ENCODE peak calls at places on chromosomes 3 and 15, in nine cellular contexts. X is fibroblast of lung, Z is PC-9, O is thoracic aorta, M is breast epithelium, C is AG09319, T is WTC11, L is stomach, K is hepatocyte. I is an unnamed sample.

GRCh38 chr3:171981271-171981605 is 58.1 kb upstream of the FNDC3B start:
- DNase-seq in X (no peak), Z (no peak), O (no peak), M (no peak), C (no peak), T (no peak), L (no peak), K (no peak), I (no peak)

GRCh38 chr3:14799146-14799545 is 19.6 kb upstream of the FGD5 start:
- DNase-seq in X (no peak), Z (no peak), O (no peak), M (no peak), C (no peak), T (no peak), L (no peak), K (no peak), I (no peak)

GRCh38 chr3:29176501-29176900 is 104.4 kb upstream of the RBMS3 start:
- DNase-seq in X (no peak), Z (no peak), O (no peak), M (no peak), C (no peak), T (no peak), L (no peak), K (no peak), I (no peak)

GRCh38 chr3:122628567-122628966 is 51.1 kb downstream of the PARP15 start:
- DNase-seq in X (peak; percentile 22), Z (peak; percentile 37), O (no peak), M (no peak), C (no peak), T (no peak), L (no peak), K (no peak), I (no peak)

GRCh38 chr15:88835119-88835518 is 31.9 kb downstream of the ACAN start:
- DNase-seq in X (no peak), Z (no peak), O (no peak), M (no peak), C (no peak), T (no peak), L (no peak), K (no peak), I (no peak)

GRCh38 chr3:40267940-40268707 is 41.4 kb upstream of the EIF1B start:
- DNase-seq in X (peak; percentile 3), Z (no peak), O (no peak), M (no peak), C (peak; percentile 12), T (no peak), L (no peak), K (peak; percentile 35), I (no peak)

GRCh38 chr3:159502986-159503385 is 485.6 kb upstream of the IL12A start:
- DNase-seq in X (no peak), Z (no peak), O (no peak), M (no peak), C (no peak), T (no peak), L (no peak), K (no peak), I (no peak)

GRCh38 chr15:25936004-25936403 is 72.9 kb upstream of the ATP10A start:
- DNase-seq in X (no peak), Z (no peak), O (no peak), M (no peak), C (no peak), T (no peak), L (no peak), K (no peak), I (no peak)

GRCh38 chr3:70824785-70825184 is 512.3 kb upstream of the MDFIC2 start:
- DNase-seq in X (peak; percentile 97), Z (no peak), O (no peak), M (no peak), C (no peak), T (no peak), L (no peak), K (no peak), I (no peak)

GRCh38 chr3:57029924-57030323 is 30.5 kb upstream of the SPATA12 start:
- DNase-seq in X (no peak), Z (no peak), O (no peak), M (no peak), C (no peak), T (no peak), L (no peak), K (no peak), I (no peak)

GRCh38 chr3:131591394-131591990 is 88.7 kb upstream of the MRPL3 start:
- DNase-seq in X (peak; percentile 58), Z (no peak), O (no peak), M (no peak), C (no peak), T (no peak), L (no peak), K (peak; percentile 68), I (no peak)

GRCh38 chr15:69979269-69979668 is 118.4 kb downstream of the TLE3 start:
- DNase-seq in X (peak; percentile 1), Z (no peak), O (no peak), M (no peak), C (no peak), T (peak; percentile 21), L (no peak), K (no peak), I (no peak)

GRCh38 chr3:45055032-45055410 is 28.9 kb downstream of the CLEC3B start:
- DNase-seq in X (peak; percentile 87), Z (peak; percentile 78), O (no peak), M (no peak), C (peak; percentile 43), T (no peak), L (no peak), K (no peak), I (no peak)

DNA sequence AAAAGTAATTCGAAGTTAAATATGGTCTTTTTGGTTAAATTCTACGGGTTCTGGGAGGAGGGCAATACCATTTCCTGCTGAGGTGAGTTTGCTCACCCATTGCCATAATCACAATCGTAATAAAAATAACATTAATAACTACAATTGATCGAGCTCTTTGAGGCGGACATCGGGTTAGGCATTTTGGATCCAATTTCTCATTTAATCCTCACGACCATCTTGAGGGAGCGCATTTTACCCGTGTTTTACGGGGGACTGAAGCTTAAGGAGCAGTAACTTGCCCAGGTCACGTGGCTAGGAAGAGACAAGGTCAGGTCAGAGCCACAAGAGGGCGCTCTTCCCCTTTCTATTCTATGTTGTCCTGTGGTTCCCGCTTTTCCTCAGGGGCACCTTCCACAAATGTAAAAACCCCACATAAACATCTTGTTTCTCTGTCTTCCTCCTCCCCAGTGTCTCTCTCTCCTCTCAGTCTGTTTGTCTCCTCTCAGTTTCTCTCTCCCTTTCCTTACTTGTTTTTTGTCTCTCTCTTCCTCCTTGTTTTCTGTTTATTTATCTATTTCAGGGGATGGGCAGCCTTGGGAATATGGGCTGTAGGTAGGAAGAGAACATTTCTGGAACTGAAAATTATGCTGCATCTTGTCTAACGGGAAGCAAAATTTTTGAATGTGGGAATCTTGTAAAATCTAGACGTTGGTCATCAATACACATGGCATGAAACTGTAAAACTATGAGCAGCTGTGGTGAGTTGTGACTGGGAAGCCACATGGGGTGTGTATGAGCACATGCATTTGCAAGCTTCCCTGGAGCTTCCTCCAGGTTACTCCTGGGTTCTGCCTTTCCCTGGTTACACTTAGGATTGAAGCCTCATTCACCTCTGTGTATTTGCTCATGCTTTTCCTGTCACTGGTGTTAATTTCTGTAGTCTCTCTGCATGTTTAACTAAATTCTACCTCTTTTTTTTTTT is 71.0 kb downstream of the SQOR start:
- DNase-seq in X (peak; percentile 59), Z (peak; percentile 44), O (peak; percentile 27), M (peak; percentile 67), C (peak; percentile 58), T (peak; percentile 78), L (peak; percentile 80), K (peak; percentile 93), I (no peak)
- TF ChIP-seq CTCF in X (peak; percentile 92), Z (peak; percentile 89), O (peak; percentile 89), M (peak; percentile 84), C (peak; percentile 87), T (peak; percentile 95), L (peak; percentile 92), K (peak; percentile 89), I (peak; percentile 98)

DNA sequence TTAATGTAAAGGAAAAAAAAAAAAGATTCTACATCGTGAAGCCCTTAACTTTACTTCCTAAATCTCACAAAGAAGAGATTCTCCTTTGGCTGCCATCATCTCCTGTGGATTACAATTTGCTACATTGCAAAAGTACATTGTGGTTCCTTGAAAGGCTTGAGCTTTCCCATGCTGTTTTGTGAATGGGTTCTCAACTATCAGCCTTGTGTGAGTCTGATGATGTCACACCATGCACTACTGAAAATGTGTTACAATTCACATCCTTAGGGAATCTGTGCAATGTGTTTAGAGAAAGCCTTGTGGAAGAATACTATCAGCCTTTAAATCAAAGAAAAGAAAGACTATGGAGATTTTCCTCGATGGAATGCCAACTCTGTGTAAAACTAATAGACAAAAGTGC is 510.0 kb upstream of the ALCAM start:
- DNase-seq in X (no peak), Z (no peak), O (no peak), M (no peak), C (no peak), T (no peak), L (no peak), K (no peak), I (no peak)
- TF ChIP-seq CTCF in X (no peak), Z (no peak), O (no peak), M (no peak), C (no peak), T (no peak), L (no peak), K (no peak), I (no peak)

GRCh38 chr3:52533623-52534280 is at the start of gene NT5DC2:
- DNase-seq in X (peak; percentile 68), Z (no peak), O (no peak), M (peak; percentile 46), C (peak; percentile 39), T (peak; percentile 66), L (peak; percentile 80), K (peak; percentile 92), I (peak; percentile 91)
- TF ChIP-seq CTCF in X (no peak), Z (no peak), O (peak; percentile 7), M (no peak), C (peak; percentile 14), T (no peak), L (no peak), K (no peak), I (peak; percentile 37)

DNA sequence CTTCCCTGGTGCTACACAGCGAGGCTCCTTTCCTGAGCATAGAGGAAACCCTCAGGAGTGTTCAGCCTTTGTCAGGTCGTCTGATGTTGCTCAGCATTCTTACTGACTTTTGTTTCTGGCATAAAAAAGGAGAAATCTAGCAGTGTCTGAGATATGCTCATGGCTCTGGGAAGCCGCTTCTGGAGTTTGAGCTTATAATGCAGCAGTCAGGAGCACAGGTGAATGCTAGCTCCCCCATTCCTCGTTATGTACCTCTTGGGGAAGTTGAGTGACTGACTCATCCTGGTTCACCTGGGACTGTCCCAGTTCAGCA is 49.2 kb upstream of the MYZAP start:
- DNase-seq in X (no peak), Z (no peak), O (no peak), M (no peak), C (no peak), T (no peak), L (no peak), K (no peak), I (no peak)
- TF ChIP-seq CTCF in X (no peak), Z (peak; percentile 38), O (no peak), M (no peak), C (no peak), T (peak; percentile 6), L (no peak), K (no peak), I (peak; percentile 14)

DNA sequence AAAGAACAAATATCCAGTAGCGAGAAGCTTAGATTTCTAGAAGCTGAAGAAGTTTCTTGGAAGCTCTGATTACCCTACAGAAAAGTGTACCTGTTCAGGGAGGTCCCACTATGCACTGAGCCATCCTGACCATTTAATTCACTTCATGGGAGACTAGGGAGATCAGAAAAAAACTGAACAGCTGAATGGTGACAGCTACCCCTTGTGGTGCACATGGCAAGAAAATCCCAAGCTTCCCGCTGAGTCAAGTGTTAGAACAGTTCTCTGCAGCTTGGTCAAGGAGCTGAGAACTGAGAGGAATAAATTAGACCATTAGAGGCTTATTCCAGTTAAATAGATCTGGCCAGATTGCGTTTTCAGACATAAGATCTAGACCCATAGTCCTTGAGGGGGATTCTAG is 197.2 kb upstream of the VEPH1 start:
- DNase-seq in X (no peak), Z (no peak), O (no peak), M (no peak), C (no peak), T (no peak), L (no peak), K (no peak), I (no peak)
- TF ChIP-seq CTCF in X (no peak), Z (no peak), O (no peak), M (no peak), C (no peak), T (no peak), L (no peak), K (no peak), I (no peak)